ENCODE peak calls at places on chromosomes 5 and 9, in eight cellular contexts. M, P, X, S, L, T, N and Y are unnamed samples.

GRCh38 chr9:2085719-2086515 is 70.8 kb downstream of the SMARCA2 start:
- ATAC-seq in N (peak), T (peak), S (no peak), X (no peak), M (peak), L (no peak), P (no peak), Y (no peak)

GRCh38 chr9:93010696-93011095 is 47.8 kb upstream of the SUSD3 start:
- ATAC-seq in L (no peak), X (no peak), M (no peak), N (no peak), S (no peak), P (no peak), T (no peak), Y (no peak)

GRCh38 chr5:143742951-143743350 is 69.0 kb upstream of the HMHB1 start:
- ATAC-seq in X (no peak), L (no peak), M (no peak), P (no peak), T (no peak), S (no peak), N (no peak), Y (no peak)

GRCh38 chr9:134396258-134396742 is 70.0 kb downstream of the RXRA start:
- ATAC-seq in P (peak), X (peak), S (peak), M (no peak), L (peak), N (peak), T (peak), Y (peak)

GRCh38 chr9:94881946-94882345 is 155.4 kb downstream of the AOPEP start:
- ATAC-seq in T (peak), S (peak), X (no peak), N (no peak), L (no peak), P (no peak), M (no peak), Y (no peak)

GRCh38 chr5:63961598-63962161 is 565 bp downstream of the HTR1A start:
- ATAC-seq in S (no peak), M (peak), L (no peak), N (no peak), P (no peak), T (peak), X (no peak), Y (no peak)

GRCh38 chr5:199821-200645 is 8.7 kb downstream of the LRRC14B start:
- ATAC-seq in L (no peak), S (no peak), T (no peak), N (peak), P (no peak), M (no peak), X (no peak), Y (no peak)

GRCh38 chr5:168471785-168472184 is 14.5 kb upstream of the RARS1 start:
- ATAC-seq in L (no peak), X (no peak), N (no peak), T (no peak), M (no peak), P (no peak), S (no peak), Y (no peak)

GRCh38 chr5:79070002-79070567 is 518 bp downstream of the BHMT2 start:
- ATAC-seq in P (no peak), N (peak), X (no peak), T (no peak), L (no peak), S (no peak), M (peak), Y (no peak)

GRCh38 chr9:110464321-110464720 is 115.2 kb downstream of the SVEP1 start:
- ATAC-seq in N (no peak), M (no peak), P (no peak), L (no peak), T (no peak), S (no peak), X (no peak), Y (no peak)

GRCh38 chr5:54278031-54278830 is 32.1 kb downstream of the ARL15 start:
- ATAC-seq in X (no peak), P (no peak), S (no peak), L (no peak), M (peak), T (peak), N (no peak), Y (no peak)

GRCh38 chr9:14433293-14433818 is 119.4 kb upstream of the NFIB start:
- ATAC-seq in P (no peak), N (no peak), T (no peak), M (peak), S (no peak), L (no peak), X (no peak), Y (no peak)

GRCh38 chr5:163535290-163535689 is 29.9 kb downstream of the MAT2B start:
- ATAC-seq in S (no peak), P (no peak), M (no peak), L (no peak), X (no peak), T (no peak), N (no peak), Y (no peak)

GRCh38 chr5:132055808-132056609 is 4.4 kb upstream of the IL3 start:
- ATAC-seq in L (peak), T (peak), P (peak), N (no peak), X (no peak), S (no peak), M (no peak), Y (peak)

GRCh38 chr9:109477269-109478203 is 20.6 kb downstream of the PTPN3 start:
- ATAC-seq in L (no peak), X (peak), T (peak), S (no peak), M (no peak), P (no peak), N (peak), Y (no peak)

GRCh38 chr5:115321309-115321708 is 24.9 kb upstream of the CCDC112 start:
- ATAC-seq in M (no peak), X (no peak), T (peak), P (no peak), L (peak), S (no peak), N (no peak), Y (peak)

GRCh38 chr9:109791003-109791677 is 11.1 kb downstream of the PALM2AKAP2 start:
- ATAC-seq in T (no peak), N (no peak), X (no peak), L (no peak), M (no peak), S (no peak), P (no peak), Y (no peak)

GRCh38 chr5:73901045-73901444 is 275.0 kb downstream of the ARHGEF28 start:
- ATAC-seq in X (no peak), P (no peak), N (peak), L (no peak), T (no peak), S (no peak), M (peak), Y (no peak)

GRCh38 chr5:74638776-74639537 is 1.6 kb downstream of the ENC1 start:
- ATAC-seq in L (peak), X (no peak), T (no peak), P (no peak), N (no peak), S (peak), M (no peak), Y (peak)

GRCh38 chr5:67476531-67476930 is 279.9 kb upstream of the CD180 start:
- ATAC-seq in L (peak), S (no peak), P (no peak), M (no peak), X (no peak), N (no peak), T (no peak), Y (no peak)

GRCh38 chr9:36999728-37000333 is 34.2 kb downstream of the PAX5 start:
- ATAC-seq in T (no peak), X (no peak), L (no peak), M (no peak), S (peak), P (no peak), N (no peak), Y (no peak)

GRCh38 chr9:115672477-115673316 is 480.9 kb upstream of the PAPPA start:
- ATAC-seq in T (no peak), X (peak), M (peak), P (no peak), N (peak), S (no peak), L (no peak), Y (no peak)

GRCh38 chr5:76766746-76767145 is 50.8 kb downstream of the F2R start:
- ATAC-seq in M (no peak), P (no peak), X (no peak), L (no peak), S (no peak), N (no peak), T (no peak), Y (no peak)